ENCODE peak calls at places on chromosomes 11 and 22, in four cellular contexts. V is K562, U is AG04449, N is mammary epithelial cell. Q is an unnamed sample.

GRCh38 chr11:61680622-61681191 is 516 bp downstream of the DAGLA start:
- DNase-seq in V (no peak), U (no peak), N (no peak), Q (no peak)

GRCh38 chr11:121249039-121249663 is 43.4 kb upstream of the SC5D start:
- DNase-seq in V (peak), U (no peak), N (peak), Q (peak)

GRCh38 chr22:33568934-33569496 is 351.3 kb downstream of the LARGE1 start:
- DNase-seq in V (no peak), U (no peak), N (no peak), Q (peak)

GRCh38 chr11:24588075-24588474 is 91.2 kb downstream of the LUZP2 start:
- DNase-seq in V (no peak), U (no peak), N (peak), Q (no peak)

GRCh38 chr11:78138694-78139421 is 568 bp downstream of the ALG8 start:
- DNase-seq in V (peak), U (no peak), N (peak), Q (peak)

GRCh38 chr11:76770642-76771445 is 12.3 kb upstream of the TSKU start:
- DNase-seq in V (no peak), U (peak), N (peak), Q (peak)

GRCh38 chr22:30193031-30193794 is 53.3 kb downstream of the LIF start:
- DNase-seq in V (no peak), U (no peak), N (no peak), Q (no peak)

GRCh38 chr11:4087551-4087950 is 7.0 kb upstream of the RRM1 start:
- DNase-seq in V (no peak), U (no peak), N (no peak), Q (no peak)

GRCh38 chr11:36702330-36703054 is 104.5 kb upstream of the RAG2 start:
- DNase-seq in V (peak), U (peak), N (peak), Q (peak)

GRCh38 chr11:57459112-57460016 is 964 bp upstream of the RTN4RL2 start:
- DNase-seq in V (no peak), U (no peak), N (no peak), Q (no peak)

GRCh38 chr11:8581300-8581699 is 12.7 kb downstream of the STK33 start:
- DNase-seq in V (no peak), U (no peak), N (no peak), Q (no peak)

GRCh38 chr11:108895579-108896480 is 231.0 kb downstream of the DDX10 start:
- DNase-seq in V (no peak), U (no peak), N (peak), Q (peak)

GRCh38 chr22:20316217-20316843 is 3.5 kb downstream of the DGCR6L start:
- DNase-seq in V (peak), U (no peak), N (no peak), Q (no peak)

GRCh38 chr11:94740975-94741707 is 27.0 kb upstream of the AMOTL1 start:
- DNase-seq in V (peak), U (no peak), N (peak), Q (peak)

GRCh38 chr11:88231894-88232482 is 56.7 kb upstream of the RAB38 start:
- DNase-seq in V (no peak), U (no peak), N (peak), Q (peak)

GRCh38 chr22:50672471-50673230 is at the start of gene SHANK3:
- DNase-seq in V (peak), U (no peak), N (no peak), Q (no peak)

GRCh38 chr22:22380098-22381030 is 128.2 kb downstream of the ZNF280B start:
- DNase-seq in V (peak), U (no peak), N (no peak), Q (peak)

GRCh38 chr11:96614846-96615245 is 225.0 kb downstream of the JRKL start:
- DNase-seq in V (no peak), U (no peak), N (no peak), Q (no peak)

GRCh38 chr11:118213774-118214173 is 11.0 kb downstream of the JAML start:
- DNase-seq in V (no peak), U (no peak), N (no peak), Q (no peak)

GRCh38 chr11:118215765-118216164 is 9.0 kb downstream of the JAML start:
- DNase-seq in V (no peak), U (no peak), N (no peak), Q (no peak)

GRCh38 chr11:118215262-118215661 is 9.5 kb downstream of the JAML start:
- DNase-seq in V (no peak), U (no peak), N (no peak), Q (peak)

GRCh38 chr11:118212781-118213565 is 11.8 kb downstream of the JAML start:
- DNase-seq in V (no peak), U (no peak), N (no peak), Q (no peak)

GRCh38 chr11:118214210-118214914 is 10.4 kb downstream of the JAML start:
- DNase-seq in V (no peak), U (no peak), N (no peak), Q (peak)
- H3K4me3 ChIP-seq in V (no peak), U (no peak), N (no peak), Q (peak)

DNA sequence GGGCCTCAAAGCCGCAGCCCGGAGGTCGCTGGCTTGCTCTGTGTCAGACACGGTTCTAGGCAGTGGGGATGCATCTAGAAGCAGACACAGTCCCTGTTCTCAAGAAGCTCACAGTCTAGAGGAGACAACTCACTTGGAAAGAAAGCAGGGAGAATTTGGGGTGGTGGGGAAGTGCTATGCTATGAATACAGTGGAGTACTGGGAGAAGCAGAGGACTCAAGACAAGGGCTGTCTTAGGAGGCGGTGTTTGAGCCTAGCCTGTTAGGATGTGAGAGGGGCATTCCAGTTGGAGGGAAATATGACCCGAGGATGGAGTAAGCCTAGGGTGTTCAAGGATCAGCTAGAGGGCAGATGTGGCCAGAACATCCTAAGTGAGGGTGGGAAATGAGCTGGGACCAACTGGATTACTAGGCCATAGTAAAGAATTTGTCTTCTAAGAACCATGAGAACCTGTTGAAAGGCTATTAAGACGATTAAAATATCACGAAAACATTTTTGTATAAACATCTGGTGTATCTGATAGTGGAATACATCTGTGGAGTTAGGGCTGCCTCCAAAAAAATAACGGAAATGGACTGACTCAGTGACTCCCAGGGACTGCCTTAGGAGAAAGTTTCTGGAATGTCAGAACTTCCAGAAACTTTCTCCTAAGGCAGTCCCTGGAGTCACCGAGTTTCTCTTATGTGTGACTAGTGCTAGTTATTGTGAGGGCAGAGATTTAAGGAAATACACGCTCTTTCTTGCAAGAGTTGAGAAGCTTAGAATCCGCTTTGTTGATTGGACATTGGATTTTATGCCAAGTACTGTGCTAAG is 1.1 kb upstream of the PITPNB start:
- DNase-seq in V (no peak), U (peak), N (peak), Q (no peak)
- TF ChIP-seq CTCF in V (peak), U (peak), N (no peak), Q (no peak)

GRCh38 chr22:27859336-27859735 is 57.8 kb upstream of the MN1 start:
- DNase-seq in V (no peak), U (no peak), N (no peak), Q (no peak)
- H3K4me3 ChIP-seq in V (no peak), U (peak), N (no peak), Q (no peak)

DNA sequence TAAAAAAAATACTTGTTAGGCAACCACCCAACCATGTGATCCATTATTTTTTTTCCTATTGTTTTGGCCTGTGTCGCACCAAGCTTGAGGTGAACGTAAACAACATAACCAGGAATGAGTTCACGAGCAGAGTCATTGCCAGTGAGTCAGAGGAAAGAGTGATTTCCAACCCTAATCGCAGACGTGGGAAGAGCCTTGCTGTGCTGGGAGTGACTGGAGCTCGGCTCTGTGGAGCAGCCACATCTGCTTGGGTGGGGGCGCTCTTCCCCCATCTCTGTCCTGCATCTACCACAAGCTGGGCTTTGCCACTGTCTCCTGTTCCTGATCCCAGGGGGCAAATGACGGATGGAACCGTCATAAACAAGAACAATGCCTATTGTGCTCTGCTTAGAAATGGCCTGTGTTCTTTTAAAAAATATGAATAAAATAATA is 210.0 kb downstream of the KIRREL3 start:
- DNase-seq in V (no peak), U (peak), N (peak), Q (no peak)
- TF ChIP-seq CTCF in V (no peak), U (peak), N (no peak), Q (no peak)